ENCODE peak calls at places on chromosomes 11 and 22, in nine cellular contexts. A, X, K, N, H, U, P, Q and I are unnamed samples. For H3K27me3 and H3K4me1, the result is how much of the 10 kb centered on the place peaks cover.

GRCh38 chr11:68471360-68472340 is 11.1 kb downstream of the PPP6R3 start:
- DNase-seq in A (no peak), X (peak), K (no peak), N (no peak), H (no peak), U (no peak), P (no peak), Q (peak), I (no peak)

GRCh38 chr22:47966316-47966715 is 1203.9 kb downstream of the TBC1D22A start:
- DNase-seq in A (no peak), X (no peak), K (no peak), N (no peak), H (no peak), U (no peak), P (no peak), Q (no peak), I (no peak)

GRCh38 chr11:116394022-116394421 is 378.8 kb downstream of the BUD13 start:
- DNase-seq in A (no peak), X (no peak), K (no peak), N (no peak), H (no peak), U (no peak), P (no peak), Q (no peak), I (no peak)

GRCh38 chr11:1411301-1411700 is 21.6 kb downstream of the BRSK2 start:
- DNase-seq in A (no peak), X (no peak), K (no peak), N (no peak), H (no peak), U (no peak), P (no peak), Q (no peak), I (no peak)

GRCh38 chr11:63530021-63530420 is 6.6 kb upstream of the PLAAT4 start:
- DNase-seq in A (no peak), X (no peak), K (no peak), N (peak), H (peak), U (no peak), P (no peak), Q (no peak), I (no peak)

GRCh38 chr11:61083601-61084147 is 18.6 kb upstream of the CD5 start:
- DNase-seq in A (no peak), X (no peak), K (no peak), N (no peak), H (no peak), U (no peak), P (no peak), Q (no peak), I (no peak)

GRCh38 chr11:124725719-124726105 is 14.0 kb upstream of the NRGN start:
- DNase-seq in A (no peak), X (peak), K (no peak), N (no peak), H (no peak), U (no peak), P (no peak), Q (no peak), I (peak)

GRCh38 chr22:43213066-43213465 is 26.1 kb upstream of the TTLL12 start:
- DNase-seq in A (peak), X (no peak), K (peak), N (peak), H (peak), U (no peak), P (no peak), Q (no peak), I (no peak)

GRCh38 chr11:10029386-10030121 is 264.5 kb downstream of the SBF2 start:
- DNase-seq in A (no peak), X (no peak), K (no peak), N (no peak), H (no peak), U (no peak), P (no peak), Q (no peak), I (no peak)

GRCh38 chr11:78399136-78399535 is 18.5 kb downstream of the GAB2 start:
- DNase-seq in A (no peak), X (no peak), K (no peak), N (peak), H (no peak), U (no peak), P (no peak), Q (no peak), I (no peak)

GRCh38 chr11:129611661-129612566 is 203.7 kb upstream of the TMEM45B start:
- DNase-seq in A (no peak), X (peak), K (no peak), N (no peak), H (no peak), U (no peak), P (no peak), Q (no peak), I (peak)

GRCh38 chr11:83564845-83565244 is 278.7 kb upstream of the CCDC90B start:
- DNase-seq in A (no peak), X (no peak), K (no peak), N (no peak), H (no peak), U (no peak), P (no peak), Q (no peak), I (no peak)

GRCh38 chr11:62727007-62727832 is at the start of gene HNRNPUL2:
- DNase-seq in A (peak), X (peak), K (peak), N (peak), H (peak), U (peak), P (peak), Q (peak), I (peak)

GRCh38 chr11:17734986-17735822 is 623 bp downstream of the KCNC1 start:
- DNase-seq in A (peak), X (peak), K (peak), N (peak), H (peak), U (no peak), P (peak), Q (peak), I (no peak)

GRCh38 chr11:94924074-94925031 is 49.0 kb downstream of the CWC15 start:
- DNase-seq in A (no peak), X (no peak), K (no peak), N (no peak), H (no peak), U (no peak), P (no peak), Q (no peak), I (no peak)

GRCh38 chr11:125745979-125746378 is at the start of gene PATE1:
- DNase-seq in A (no peak), X (no peak), K (no peak), N (no peak), H (no peak), U (no peak), P (no peak), Q (no peak), I (no peak)

GRCh38 chr11:6757373-6757967 is 14.3 kb downstream of the OR2AG2 start:
- DNase-seq in A (peak), X (peak), K (peak), N (peak), H (peak), U (no peak), P (peak), Q (peak), I (no peak)

GRCh38 chr22:26461188-26461810 is 22.3 kb downstream of the HPS4 start:
- DNase-seq in A (peak), X (no peak), K (peak), N (peak), H (peak), U (no peak), P (peak), Q (no peak), I (no peak)

GRCh38 chr11:19216021-19216420 is 14.2 kb upstream of the CSRP3 start:
- DNase-seq in A (no peak), X (no peak), K (no peak), N (no peak), H (no peak), U (no peak), P (no peak), Q (no peak), I (no peak)

GRCh38 chr11:72553748-72554147 is 119.4 kb upstream of the CLPB start:
- DNase-seq in A (no peak), X (no peak), K (no peak), N (peak), H (peak), U (no peak), P (no peak), Q (no peak), I (no peak)

GRCh38 chr11:66322732-66323427 is 6.0 kb upstream of the CD248 start:
- DNase-seq in A (no peak), X (no peak), K (peak), N (no peak), H (no peak), U (no peak), P (no peak), Q (peak), I (no peak)

GRCh38 chr11:33471541-33471940 is 214.4 kb downstream of the HIPK3 start:
- DNase-seq in A (no peak), X (peak), K (no peak), N (no peak), H (no peak), U (no peak), P (no peak), Q (no peak), I (no peak)

GRCh38 chr11:55357560-55358184 is 10.1 kb upstream of the OR4A15 start:
- DNase-seq in A (no peak), X (no peak), K (no peak), N (no peak), H (no peak), U (no peak), P (no peak), Q (no peak), I (no peak)

GRCh38 chr22:50146440-50147228 is 23.9 kb upstream of the PANX2 start:
- DNase-seq in A (peak), X (peak), K (peak), N (no peak), H (no peak), U (no peak), P (peak), Q (peak), I (peak)

GRCh38 chr22:26194877-26195276 is 25.6 kb downstream of the SEZ6L start:
- DNase-seq in A (no peak), X (no peak), K (no peak), N (no peak), H (no peak), U (peak), P (no peak), Q (no peak), I (no peak)

GRCh38 chr11:104905271-104905670 is 7.0 kb upstream of the CASP12 start:
- DNase-seq in A (no peak), X (no peak), K (no peak), N (no peak), H (no peak), U (no peak), P (no peak), Q (no peak), I (no peak)

GRCh38 chr11:125224391-125225015 is 60.0 kb downstream of the PKNOX2 start:
- DNase-seq in A (peak), X (no peak), K (peak), N (peak), H (peak), U (no peak), P (peak), Q (peak), I (no peak)

GRCh38 chr11:48090174-48090573 is 109.8 kb downstream of the PTPRJ start:
- DNase-seq in A (no peak), X (no peak), K (no peak), N (peak), H (no peak), U (no peak), P (no peak), Q (no peak), I (no peak)

GRCh38 chr22:41524809-41525449 is 19.3 kb downstream of the POLR3H start:
- DNase-seq in A (peak), X (no peak), K (no peak), N (peak), H (no peak), U (no peak), P (no peak), Q (peak), I (no peak)

GRCh38 chr11:9459573-9460321 is 1.1 kb upstream of the ZNF143 start:
- DNase-seq in A (no peak), X (peak), K (no peak), N (peak), H (no peak), U (peak), P (peak), Q (peak), I (peak)

GRCh38 chr11:45669146-45669545 is 3.7 kb upstream of the CHST1 start:
- DNase-seq in A (no peak), X (no peak), K (no peak), N (no peak), H (no peak), U (no peak), P (no peak), Q (peak), I (no peak)

GRCh38 chr11:45669956-45670355 is 4.5 kb upstream of the CHST1 start:
- DNase-seq in A (peak), X (no peak), K (no peak), N (no peak), H (no peak), U (no peak), P (no peak), Q (peak), I (no peak)

GRCh38 chr11:45665933-45666647 is 668 bp upstream of the CHST1 start:
- DNase-seq in A (peak), X (no peak), K (no peak), N (no peak), H (no peak), U (no peak), P (no peak), Q (peak), I (no peak)

GRCh38 chr11:45666648-45667642 is 1.5 kb upstream of the CHST1 start:
- DNase-seq in A (peak), X (no peak), K (no peak), N (peak), H (no peak), U (no peak), P (no peak), Q (peak), I (no peak)

GRCh38 chr11:45667929-45668680 is 2.7 kb upstream of the CHST1 start:
- DNase-seq in A (peak), X (no peak), K (no peak), N (no peak), H (no peak), U (no peak), P (no peak), Q (peak), I (no peak)
- H3K27me3 ChIP-seq in A (under half), X (under half), K (under half), N (under half), H (under half), U (under half), P (under half), Q (under half), I (half or more)

GRCh38 chr22:30197389-30197788 is 49.2 kb downstream of the LIF start:
- DNase-seq in A (no peak), X (no peak), K (no peak), N (peak), H (peak), U (no peak), P (no peak), Q (no peak), I (no peak)

GRCh38 chr22:30195245-30196140 is 51.1 kb downstream of the LIF start:
- DNase-seq in A (no peak), X (no peak), K (no peak), N (no peak), H (no peak), U (no peak), P (peak), Q (peak), I (no peak)

GRCh38 chr22:30196141-30196866 is 50.3 kb downstream of the LIF start:
- DNase-seq in A (peak), X (peak), K (peak), N (peak), H (peak), U (peak), P (peak), Q (peak), I (peak)

GRCh38 chr22:30196867-30197336 is 49.7 kb downstream of the LIF start:
- DNase-seq in A (no peak), X (no peak), K (no peak), N (no peak), H (no peak), U (no peak), P (no peak), Q (peak), I (no peak)

DNA sequence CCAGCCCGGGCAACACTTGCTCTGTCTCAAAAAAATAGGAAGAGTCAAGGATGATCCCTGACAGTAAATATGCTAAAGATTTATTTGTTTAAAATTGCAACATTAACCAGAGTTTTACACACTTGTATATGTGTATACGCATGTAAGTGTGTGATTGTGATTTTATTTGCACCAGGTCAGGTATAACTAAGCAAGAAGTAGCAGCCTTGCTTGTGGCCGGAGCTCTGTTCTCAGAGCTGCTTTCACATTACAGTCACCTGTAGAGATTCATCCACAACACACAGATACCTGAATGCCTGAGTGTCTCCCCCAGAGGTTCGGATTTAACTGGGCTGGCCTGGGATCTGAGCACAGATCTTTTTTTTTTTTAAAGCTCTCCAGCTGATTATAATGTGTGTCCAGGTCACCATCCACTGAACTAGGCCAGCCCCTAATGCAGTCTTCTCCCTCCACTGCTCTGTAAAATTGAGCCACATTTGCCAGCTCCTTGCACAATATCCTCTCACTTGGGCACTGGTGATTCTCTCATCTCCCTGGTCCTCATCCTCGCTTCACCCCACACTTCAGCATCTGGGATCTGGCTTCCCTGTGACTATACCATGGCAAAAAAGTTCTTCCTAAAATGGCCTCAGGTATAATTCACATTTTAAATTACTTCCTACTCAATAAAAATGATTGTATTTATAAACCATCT is 48.3 kb downstream of the LIF start:
- DNase-seq in A (no peak), X (no peak), K (no peak), N (peak), H (no peak), U (no peak), P (no peak), Q (no peak), I (no peak)
- H3K4me1 ChIP-seq in A (under half), X (under half), K (under half), N (under half), H (under half), U (half or more), P (under half), Q (under half), I (under half)

DNA sequence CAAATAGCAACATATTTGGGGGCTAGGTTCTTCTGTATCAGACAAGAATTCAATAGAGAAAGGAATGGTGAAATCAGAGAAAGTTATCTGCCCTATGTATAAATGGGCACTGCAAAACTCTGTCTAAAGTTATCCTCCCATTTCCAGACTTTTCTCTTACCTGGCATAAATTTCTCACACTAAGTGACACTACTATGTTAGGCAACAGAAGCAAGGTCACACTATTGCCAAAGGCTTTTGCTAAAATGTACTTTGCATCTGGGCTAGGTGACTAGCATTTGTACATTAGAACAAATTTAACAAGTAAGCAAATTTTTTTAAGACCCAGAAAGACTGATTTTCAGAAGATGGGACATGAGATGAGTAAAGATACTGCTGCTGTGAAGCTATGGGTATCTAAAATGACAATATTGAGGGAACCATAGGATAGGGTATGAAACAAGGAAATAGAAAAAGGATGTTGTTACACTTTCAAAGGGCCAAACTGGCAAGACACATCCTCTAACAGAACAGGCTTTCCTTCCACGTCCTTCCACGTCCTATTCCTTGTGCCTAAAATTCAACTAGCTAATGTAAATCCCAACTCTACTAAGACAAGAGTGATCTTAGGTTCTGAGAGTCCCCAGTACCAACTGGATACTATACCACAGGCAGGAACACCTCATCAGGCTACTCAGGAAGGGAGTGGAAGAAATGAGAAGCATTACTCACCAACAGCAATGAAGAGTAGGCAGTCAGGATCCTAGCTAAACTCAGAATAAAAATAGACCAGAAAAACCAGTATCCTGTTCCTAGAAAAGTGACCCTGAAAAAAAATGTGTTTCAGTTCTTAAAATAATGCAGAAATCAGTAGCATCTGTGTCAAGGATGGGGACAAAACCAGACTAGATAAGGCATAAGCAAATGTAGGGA is 22.6 kb downstream of the GDPD4 start:
- DNase-seq in A (no peak), X (peak), K (no peak), N (no peak), H (no peak), U (no peak), P (no peak), Q (peak), I (peak)
- TF ChIP-seq CTCF in A (no peak), X (no peak), K (no peak), N (no peak), H (no peak), U (no peak), P (no peak), Q (no peak), I (no peak)

GRCh38 chr11:114059278-114059983 is at the start of gene ZBTB16:
- DNase-seq in A (peak), X (no peak), K (peak), N (peak), H (peak), U (no peak), P (no peak), Q (peak), I (no peak)
- H3K27me3 ChIP-seq in A (under half), X (half or more), K (under half), N (half or more), H (half or more), U (under half), P (under half), Q (half or more), I (half or more)